ENCODE peak calls at places on chromosomes 2 and 18, in seven cellular contexts. One of them, this sample, is unnamed. For H3K4me1, the result is how much of the 10 kb centered on the place peaks cover.

GRCh38 chr2:28252308-28252707 is 140.3 kb upstream of the FOSL2 start:
- DNase-seq in A549: no peak
- DNase-seq in cardiac muscle cell: no peak
- DNase-seq in GM23248: no peak
- DNase-seq in H1: no peak
- DNase-seq in gastrocnemius medialis: no peak
- DNase-seq in HepG2: no peak
- DNase-seq in this sample: peak

GRCh38 chr2:178280261-178280852 is 86.0 kb downstream of the OSBPL6 start:
- DNase-seq in A549: peak
- DNase-seq in cardiac muscle cell: peak
- DNase-seq in GM23248: peak
- DNase-seq in H1: no peak
- DNase-seq in gastrocnemius medialis: no peak
- DNase-seq in HepG2: peak
- DNase-seq in this sample: peak

GRCh38 chr2:225310745-225311144 is 88.8 kb upstream of the NYAP2 start:
- DNase-seq in A549: no peak
- DNase-seq in cardiac muscle cell: no peak
- DNase-seq in GM23248: no peak
- DNase-seq in H1: no peak
- DNase-seq in gastrocnemius medialis: no peak
- DNase-seq in HepG2: no peak
- DNase-seq in this sample: no peak

GRCh38 chr2:240458900-240459391 is 23.5 kb downstream of the GPC1 start:
- DNase-seq in A549: no peak
- DNase-seq in cardiac muscle cell: no peak
- DNase-seq in GM23248: no peak
- DNase-seq in H1: no peak
- DNase-seq in gastrocnemius medialis: peak
- DNase-seq in HepG2: no peak
- DNase-seq in this sample: no peak

GRCh38 chr18:50611529-50611941 is 51.6 kb downstream of the MAPK4 start:
- DNase-seq in A549: no peak
- DNase-seq in cardiac muscle cell: no peak
- DNase-seq in GM23248: no peak
- DNase-seq in H1: no peak
- DNase-seq in gastrocnemius medialis: no peak
- DNase-seq in HepG2: peak
- DNase-seq in this sample: no peak

GRCh38 chr2:85057236-85057635 is 76.0 kb upstream of the TCF7L1 start:
- DNase-seq in A549: no peak
- DNase-seq in cardiac muscle cell: no peak
- DNase-seq in GM23248: peak
- DNase-seq in H1: no peak
- DNase-seq in gastrocnemius medialis: no peak
- DNase-seq in HepG2: no peak
- DNase-seq in this sample: no peak

GRCh38 chr2:222878877-222879601 is 18.2 kb downstream of the ACSL3 start:
- DNase-seq in A549: peak
- DNase-seq in cardiac muscle cell: no peak
- DNase-seq in GM23248: peak
- DNase-seq in H1: no peak
- DNase-seq in gastrocnemius medialis: no peak
- DNase-seq in HepG2: peak
- DNase-seq in this sample: no peak

GRCh38 chr2:218727502-218728165 is 17.0 kb downstream of the TTLL4 start:
- DNase-seq in A549: no peak
- DNase-seq in cardiac muscle cell: no peak
- DNase-seq in GM23248: peak
- DNase-seq in H1: no peak
- DNase-seq in gastrocnemius medialis: no peak
- DNase-seq in HepG2: peak
- DNase-seq in this sample: peak

GRCh38 chr2:167550448-167550847 is 662.2 kb downstream of the XIRP2 start:
- DNase-seq in A549: peak
- DNase-seq in cardiac muscle cell: peak
- DNase-seq in GM23248: peak
- DNase-seq in H1: no peak
- DNase-seq in gastrocnemius medialis: no peak
- DNase-seq in HepG2: peak
- DNase-seq in this sample: no peak

GRCh38 chr2:67650292-67651133 is 253.4 kb downstream of the ETAA1 start:
- DNase-seq in A549: peak
- DNase-seq in cardiac muscle cell: peak
- DNase-seq in GM23248: peak
- DNase-seq in H1: peak
- DNase-seq in gastrocnemius medialis: peak
- DNase-seq in HepG2: peak
- DNase-seq in this sample: peak

GRCh38 chr2:40962026-40962425 is 510.1 kb upstream of the SLC8A1 start:
- DNase-seq in A549: no peak
- DNase-seq in cardiac muscle cell: no peak
- DNase-seq in GM23248: no peak
- DNase-seq in H1: no peak
- DNase-seq in gastrocnemius medialis: peak
- DNase-seq in HepG2: no peak
- DNase-seq in this sample: no peak

GRCh38 chr18:59612461-59612860 is 84.8 kb downstream of the CCBE1 start:
- DNase-seq in A549: no peak
- DNase-seq in cardiac muscle cell: no peak
- DNase-seq in GM23248: peak
- DNase-seq in H1: no peak
- DNase-seq in gastrocnemius medialis: peak
- DNase-seq in HepG2: no peak
- DNase-seq in this sample: no peak

GRCh38 chr2:197628043-197628500 is 47.3 kb downstream of the RFTN2 start:
- DNase-seq in A549: no peak
- DNase-seq in cardiac muscle cell: peak
- DNase-seq in GM23248: peak
- DNase-seq in H1: no peak
- DNase-seq in gastrocnemius medialis: no peak
- DNase-seq in HepG2: no peak
- DNase-seq in this sample: no peak

GRCh38 chr18:57083485-57083884 is 63.4 kb upstream of the BOD1L2 start:
- DNase-seq in A549: no peak
- DNase-seq in cardiac muscle cell: no peak
- DNase-seq in GM23248: no peak
- DNase-seq in H1: no peak
- DNase-seq in gastrocnemius medialis: no peak
- DNase-seq in HepG2: no peak
- DNase-seq in this sample: no peak

GRCh38 chr2:209368924-209369323 is 54.9 kb upstream of the MAP2 start:
- DNase-seq in A549: peak
- DNase-seq in cardiac muscle cell: peak
- DNase-seq in GM23248: peak
- DNase-seq in H1: no peak
- DNase-seq in gastrocnemius medialis: no peak
- DNase-seq in HepG2: peak
- DNase-seq in this sample: peak

GRCh38 chr2:23404426-23404825 is 19.4 kb downstream of the KLHL29 start:
- DNase-seq in A549: peak
- DNase-seq in cardiac muscle cell: peak
- DNase-seq in GM23248: peak
- DNase-seq in H1: no peak
- DNase-seq in gastrocnemius medialis: no peak
- DNase-seq in HepG2: peak
- DNase-seq in this sample: peak
- H3K4me3 ChIP-seq in A549: no peak
- H3K4me3 ChIP-seq in cardiac muscle cell: no peak
- H3K4me3 ChIP-seq in GM23248: peak
- H3K4me3 ChIP-seq in H1: no peak
- H3K4me3 ChIP-seq in gastrocnemius medialis: no peak
- H3K4me3 ChIP-seq in HepG2: no peak
- H3K4me3 ChIP-seq in this sample: no peak

GRCh38 chr2:42775186-42775585 is 11.3 kb upstream of the OXER1 start:
- DNase-seq in A549: no peak
- DNase-seq in cardiac muscle cell: no peak
- DNase-seq in GM23248: no peak
- DNase-seq in H1: no peak
- DNase-seq in gastrocnemius medialis: no peak
- DNase-seq in HepG2: no peak
- DNase-seq in this sample: no peak
- H3K27ac ChIP-seq in A549: no peak
- H3K27ac ChIP-seq in cardiac muscle cell: no peak
- H3K27ac ChIP-seq in GM23248: no peak
- H3K27ac ChIP-seq in H1: no peak
- H3K27ac ChIP-seq in gastrocnemius medialis: no peak
- H3K27ac ChIP-seq in HepG2: no peak
- H3K27ac ChIP-seq in this sample: no peak

GRCh38 chr2:16664052-16664731 is 1.4 kb downstream of the CYRIA start:
- DNase-seq in A549: no peak
- DNase-seq in cardiac muscle cell: peak
- DNase-seq in GM23248: peak
- DNase-seq in H1: no peak
- DNase-seq in gastrocnemius medialis: peak
- DNase-seq in HepG2: no peak
- DNase-seq in this sample: peak

GRCh38 chr2:16665746-16666452 is at the start of gene CYRIA:
- DNase-seq in A549: peak
- DNase-seq in cardiac muscle cell: peak
- DNase-seq in GM23248: peak
- DNase-seq in H1: peak
- DNase-seq in gastrocnemius medialis: peak
- DNase-seq in HepG2: no peak
- DNase-seq in this sample: peak

GRCh38 chr2:16663121-16663905 is 2.3 kb downstream of the CYRIA start:
- DNase-seq in A549: no peak
- DNase-seq in cardiac muscle cell: peak
- DNase-seq in GM23248: no peak
- DNase-seq in H1: no peak
- DNase-seq in gastrocnemius medialis: no peak
- DNase-seq in HepG2: no peak
- DNase-seq in this sample: no peak

GRCh38 chr2:16666453-16666801 is 793 bp upstream of the CYRIA start:
- DNase-seq in A549: no peak
- DNase-seq in cardiac muscle cell: no peak
- DNase-seq in GM23248: no peak
- DNase-seq in H1: peak
- DNase-seq in gastrocnemius medialis: no peak
- DNase-seq in HepG2: no peak
- DNase-seq in this sample: no peak

DNA sequence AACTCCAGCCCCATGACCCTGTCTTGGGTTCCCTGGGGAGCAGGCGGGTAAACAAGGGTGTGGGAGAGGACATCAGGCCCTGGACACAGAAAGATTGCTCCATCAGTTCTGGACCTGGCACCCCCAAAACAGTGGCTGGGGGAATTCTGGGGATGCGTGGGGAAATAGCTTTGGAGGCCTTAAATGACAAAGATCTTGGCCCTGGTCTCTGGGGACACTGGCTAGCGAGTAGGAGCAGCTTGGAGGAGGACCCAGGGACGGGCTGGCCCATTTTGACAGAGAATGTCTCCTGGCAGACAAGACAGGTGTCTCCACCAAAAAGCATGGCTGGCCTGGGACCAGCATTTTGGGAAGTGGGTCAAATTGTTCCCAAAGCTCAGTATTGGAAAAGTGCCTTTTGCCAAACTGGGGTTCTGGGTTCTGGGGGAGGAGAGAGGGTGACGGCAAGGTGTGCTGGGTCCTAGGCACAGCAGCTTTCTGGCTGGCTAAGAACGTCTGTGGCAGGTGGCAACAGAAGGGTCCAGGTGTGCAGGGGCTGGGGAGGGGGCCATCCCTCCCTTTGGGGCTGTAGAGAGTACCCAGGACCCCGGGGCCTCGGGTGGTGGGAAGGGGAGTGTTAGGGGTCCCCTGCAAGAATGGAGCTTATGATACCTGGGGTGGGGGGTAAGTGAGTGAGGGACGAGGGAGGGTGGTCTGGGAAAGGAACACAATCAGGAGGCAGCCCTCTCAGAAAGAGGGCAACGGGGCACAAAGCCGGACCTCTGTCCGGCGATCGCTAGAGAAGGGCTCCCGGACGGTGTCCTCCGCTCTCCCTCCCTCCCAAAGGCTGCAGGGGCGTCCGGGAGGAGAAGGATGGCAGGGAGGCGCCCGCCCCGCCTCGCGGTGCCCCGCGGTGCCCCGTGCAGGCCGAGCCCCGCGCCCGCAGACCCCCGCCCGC is 557 bp downstream of the CYRIA start:
- DNase-seq in A549: peak
- DNase-seq in cardiac muscle cell: no peak
- DNase-seq in GM23248: no peak
- DNase-seq in H1: no peak
- DNase-seq in gastrocnemius medialis: peak
- DNase-seq in HepG2: no peak
- DNase-seq in this sample: no peak
- H3K4me1 ChIP-seq in A549: under half
- H3K4me1 ChIP-seq in cardiac muscle cell: under half
- H3K4me1 ChIP-seq in GM23248: under half
- H3K4me1 ChIP-seq in H1: under half
- H3K4me1 ChIP-seq in gastrocnemius medialis: under half
- H3K4me1 ChIP-seq in HepG2: under half
- H3K4me1 ChIP-seq in this sample: under half

GRCh38 chr18:12306752-12307151 is 1.3 kb upstream of the TUBB6 start:
- DNase-seq in A549: no peak
- DNase-seq in cardiac muscle cell: no peak
- DNase-seq in GM23248: peak
- DNase-seq in H1: no peak
- DNase-seq in gastrocnemius medialis: no peak
- DNase-seq in HepG2: no peak
- DNase-seq in this sample: no peak

GRCh38 chr18:12309683-12310198 is 1.7 kb downstream of the TUBB6 start:
- DNase-seq in A549: no peak
- DNase-seq in cardiac muscle cell: no peak
- DNase-seq in GM23248: peak
- DNase-seq in H1: no peak
- DNase-seq in gastrocnemius medialis: no peak
- DNase-seq in HepG2: no peak
- DNase-seq in this sample: no peak

GRCh38 chr18:12307251-12307736 is 747 bp upstream of the TUBB6 start:
- DNase-seq in A549: no peak
- DNase-seq in cardiac muscle cell: peak
- DNase-seq in GM23248: peak
- DNase-seq in H1: no peak
- DNase-seq in gastrocnemius medialis: no peak
- DNase-seq in HepG2: no peak
- DNase-seq in this sample: no peak

GRCh38 chr18:12307871-12308385 is at the start of gene TUBB6:
- DNase-seq in A549: peak
- DNase-seq in cardiac muscle cell: peak
- DNase-seq in GM23248: peak
- DNase-seq in H1: peak
- DNase-seq in gastrocnemius medialis: peak
- DNase-seq in HepG2: no peak
- DNase-seq in this sample: no peak

GRCh38 chr18:12308386-12309100 is 502 bp downstream of the TUBB6 start:
- DNase-seq in A549: peak
- DNase-seq in cardiac muscle cell: peak
- DNase-seq in GM23248: peak
- DNase-seq in H1: peak
- DNase-seq in gastrocnemius medialis: peak
- DNase-seq in HepG2: peak
- DNase-seq in this sample: peak
- H3K4me3 ChIP-seq in A549: peak
- H3K4me3 ChIP-seq in cardiac muscle cell: peak
- H3K4me3 ChIP-seq in GM23248: peak
- H3K4me3 ChIP-seq in H1: peak
- H3K4me3 ChIP-seq in gastrocnemius medialis: peak
- H3K4me3 ChIP-seq in HepG2: peak
- H3K4me3 ChIP-seq in this sample: peak

This sample was measured in small intestine.